ENCODE peak calls at places on chromosome 15, in six cellular contexts. T is IMR-90, Z is body of pancreas, H is astrocyte, E is K562, M is left ventricle myocardium inferior. J is an unnamed sample. For H3K27me3 and H3K4me1, the result is how much of the 10 kb centered on the place peaks cover.

GRCh38 chr15:51759557-51760070 is 8.2 kb downstream of the TMOD2 start:
- DNase-seq in T (peak), Z (peak), H (peak), E (peak), M (peak), J (peak)

GRCh38 chr15:78264304-78265136 is at the start of gene DNAJA4:
- DNase-seq in T (no peak), Z (peak), H (peak), E (no peak), M (peak), J (peak)

GRCh38 chr15:75454471-75455418 is 3.3 kb upstream of the SIN3A start:
- DNase-seq in T (no peak), Z (peak), H (no peak), E (peak), M (no peak), J (no peak)

GRCh38 chr15:74997161-74997942 is 2.0 kb downstream of the SCAMP5 start:
- DNase-seq in T (no peak), Z (peak), H (no peak), E (no peak), M (no peak), J (no peak)

GRCh38 chr15:69080203-69080957 is 65.9 kb downstream of the NOX5 start:
- DNase-seq in T (no peak), Z (no peak), H (peak), E (no peak), M (no peak), J (no peak)

GRCh38 chr15:77415450-77416448 is 4.2 kb downstream of the PEAK1 start:
- DNase-seq in T (peak), Z (no peak), H (peak), E (no peak), M (no peak), J (no peak)

GRCh38 chr15:90829942-90830440 is 38.4 kb upstream of the FURIN start:
- DNase-seq in T (no peak), Z (no peak), H (no peak), E (no peak), M (no peak), J (no peak)

GRCh38 chr15:88537591-88538317 is 8.7 kb downstream of the DET1 start:
- DNase-seq in T (no peak), Z (no peak), H (no peak), E (no peak), M (no peak), J (peak)

GRCh38 chr15:90550919-90551318 is 21.2 kb downstream of the CRTC3 start:
- DNase-seq in T (no peak), Z (no peak), H (no peak), E (no peak), M (no peak), J (no peak)

GRCh38 chr15:44811347-44811746 is 75.0 kb downstream of the TRIM69 start:
- DNase-seq in T (no peak), Z (no peak), H (no peak), E (no peak), M (no peak), J (no peak)

GRCh38 chr15:82135645-82136044 is 89.8 kb upstream of the MEX3B start:
- DNase-seq in T (peak), Z (no peak), H (peak), E (no peak), M (no peak), J (no peak)

GRCh38 chr15:40150163-40150925 is 10.5 kb upstream of the BUB1B start:
- DNase-seq in T (peak), Z (peak), H (peak), E (no peak), M (no peak), J (no peak)

GRCh38 chr15:59258317-59258716 is 51.7 kb downstream of the LDHAL6B start:
- DNase-seq in T (no peak), Z (no peak), H (no peak), E (no peak), M (no peak), J (no peak)

GRCh38 chr15:41513282-41514227 is at the start of gene LTK:
- DNase-seq in T (no peak), Z (no peak), H (no peak), E (peak), M (no peak), J (peak)

GRCh38 chr15:78672285-78673003 is 31.4 kb upstream of the CHRNB4 start:
- DNase-seq in T (no peak), Z (no peak), H (no peak), E (no peak), M (no peak), J (no peak)

GRCh38 chr15:67680645-67681044 is 138.1 kb downstream of the MAP2K5 start:
- DNase-seq in T (peak), Z (no peak), H (no peak), E (peak), M (no peak), J (no peak)

GRCh38 chr15:39403674-39404117 is 177.2 kb upstream of the THBS1 start:
- DNase-seq in T (peak), Z (no peak), H (peak), E (no peak), M (no peak), J (peak)

GRCh38 chr15:24696201-24696600 is 20.6 kb downstream of the NPAP1 start:
- DNase-seq in T (no peak), Z (no peak), H (no peak), E (no peak), M (no peak), J (no peak)

GRCh38 chr15:34793071-34793470 is 2.3 kb downstream of the ACTC1 start:
- DNase-seq in T (no peak), Z (no peak), H (no peak), E (no peak), M (no peak), J (no peak)

GRCh38 chr15:34793901-34794300 is 1.4 kb downstream of the ACTC1 start:
- DNase-seq in T (no peak), Z (no peak), H (no peak), E (no peak), M (no peak), J (no peak)

GRCh38 chr15:34791701-34792100 is 3.6 kb downstream of the ACTC1 start:
- DNase-seq in T (peak), Z (no peak), H (no peak), E (no peak), M (no peak), J (peak)

GRCh38 chr15:34789326-34789725 is 6.0 kb downstream of the ACTC1 start:
- DNase-seq in T (no peak), Z (no peak), H (no peak), E (no peak), M (no peak), J (no peak)

DNA sequence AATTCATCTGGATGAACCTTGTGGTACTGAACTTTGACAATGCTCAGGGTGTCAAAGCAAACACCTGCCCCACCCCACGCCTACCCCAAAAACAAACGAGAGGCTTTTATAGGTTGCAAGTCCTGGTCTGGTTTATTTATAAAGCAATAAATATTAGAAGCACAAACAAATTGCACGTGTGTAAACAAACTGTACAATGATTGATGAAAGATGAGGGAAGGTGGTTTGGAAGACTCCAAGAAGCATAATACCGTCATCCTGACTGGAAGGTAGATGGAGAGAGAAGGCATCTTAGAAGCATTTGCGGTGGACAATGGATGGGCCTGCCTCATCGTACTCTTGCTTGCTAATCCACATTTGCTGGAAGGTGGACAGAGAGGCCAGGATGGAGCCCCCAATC is 5.2 kb downstream of the ACTC1 start:
- DNase-seq in T (no peak), Z (no peak), H (no peak), E (no peak), M (no peak), J (no peak)
- H3K27me3 ChIP-seq in T (under half), Z (under half), H (under half), E (under half), M (under half), J (under half)

DNA sequence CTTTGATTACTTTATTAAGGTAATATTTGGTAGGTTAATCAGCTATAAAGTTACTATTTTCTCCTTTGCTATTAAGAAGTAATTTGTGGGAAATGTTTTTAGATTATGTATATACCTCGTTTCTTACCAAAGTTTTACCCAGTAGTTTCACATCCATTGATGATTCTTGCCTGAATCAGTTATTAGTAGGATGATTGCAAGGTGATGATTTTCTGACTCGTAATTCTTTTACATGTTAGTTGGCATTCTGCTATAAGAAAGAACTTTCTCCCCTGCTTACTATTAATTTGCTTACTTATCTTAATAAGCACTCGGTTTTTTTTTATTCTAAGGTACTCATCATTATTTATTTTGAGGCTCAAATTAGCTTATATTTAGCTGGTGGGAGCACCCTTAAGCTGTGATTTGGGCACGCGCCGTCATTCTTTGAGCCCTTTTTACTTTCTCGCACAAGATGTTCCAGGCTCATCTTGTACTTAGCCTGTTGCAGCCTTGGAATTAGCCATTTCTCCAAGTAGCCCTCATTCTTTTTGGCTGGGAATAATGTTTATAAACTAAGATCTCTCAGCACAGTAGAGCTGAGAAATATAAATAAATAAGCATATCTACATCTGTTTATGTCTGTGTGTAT is 15.3 kb downstream of the USP3 start:
- DNase-seq in T (no peak), Z (no peak), H (no peak), E (no peak), M (no peak), J (no peak)
- H3K4me1 ChIP-seq in T (under half), Z (half or more), H (under half), E (under half), M (half or more), J (under half)

GRCh38 chr15:43209059-43209824 is 11.6 kb downstream of the EPB42 start:
- DNase-seq in T (no peak), Z (no peak), H (no peak), E (peak), M (no peak), J (peak)
- TF ChIP-seq CTCF in T (peak), Z (no peak), H (no peak), E (peak), M (peak), J (peak)

DNA sequence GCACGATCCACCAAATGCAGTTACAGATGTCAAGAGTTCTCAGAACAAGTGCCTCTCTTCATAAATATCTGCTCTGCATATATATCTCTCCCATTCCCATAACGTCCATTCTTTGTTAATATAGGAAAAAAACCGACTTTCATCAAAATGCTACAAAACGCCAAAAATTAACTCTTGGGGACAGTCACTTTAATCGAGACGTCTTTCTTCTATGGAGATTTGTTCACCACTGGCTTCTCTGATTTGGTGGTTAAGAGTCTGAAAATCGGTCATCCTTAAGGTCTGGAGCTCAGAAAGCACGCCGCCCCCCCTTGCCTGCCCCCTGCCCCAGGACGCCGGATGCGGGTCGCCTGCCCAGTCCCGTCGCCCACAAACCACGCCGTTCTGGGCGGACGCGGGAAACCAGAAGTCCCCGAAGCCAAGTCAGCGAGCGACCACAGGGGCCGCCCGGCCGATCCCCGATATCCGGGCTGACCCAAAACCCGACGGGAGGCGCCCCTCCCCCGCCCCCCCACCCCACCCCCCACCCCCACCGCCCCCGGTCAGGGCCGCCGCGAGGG is 252.7 kb downstream of the TJP1 start:
- DNase-seq in T (no peak), Z (no peak), H (no peak), E (no peak), M (no peak), J (peak)
- H3K27me3 ChIP-seq in T (half or more), Z (under half), H (half or more), E (under half), M (half or more), J (under half)

DNA sequence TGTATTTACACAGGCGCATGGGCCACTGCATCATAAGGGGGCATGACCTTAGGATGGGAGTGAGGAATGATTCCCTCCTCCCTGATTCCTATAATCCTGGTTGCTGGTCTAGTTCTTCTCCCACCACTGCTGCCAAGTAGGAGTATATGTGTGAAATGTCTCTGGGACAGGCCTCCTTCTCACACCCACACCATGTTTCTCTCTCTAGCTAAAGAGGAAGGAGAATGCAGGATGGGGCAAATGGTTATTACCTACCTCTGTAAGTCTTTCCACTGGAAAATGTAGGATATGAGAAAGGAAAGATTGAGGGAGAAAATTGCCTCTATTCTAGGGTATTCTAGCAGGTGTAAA is 159.2 kb downstream of the THSD4 start:
- DNase-seq in T (peak), Z (no peak), H (no peak), E (no peak), M (no peak), J (no peak)
- H3K4me1 ChIP-seq in T (under half), Z (under half), H (under half), E (under half), M (under half), J (under half)